ENCODE peak calls at places on chromosomes 6 and 20, in six cellular contexts. One of them, this sample, is unnamed.

GRCh38 chr6:131367206-131367873 is 205.7 kb upstream of the ARG1 start:
- DNase-seq in iris pigment epithelial cell: no peak
- DNase-seq in activated CD4-positive, alpha-beta memory T cell treated with anti-CD3 and anti-CD28 coated beads, Interleukin-2, amount 10 ng/mL, durations not matched to agents 7 days and 5 days: no peak
- DNase-seq in omental fat pad: no peak
- DNase-seq in activated CD4-positive, alpha-beta T cell treated with anti-CD3 and anti-CD28 coated beads, Interleukin-2, amount 50 U/mL, for 1 hour: no peak
- DNase-seq in nephron progenitor cell: no peak
- DNase-seq in this sample: no peak

GRCh38 chr6:19472850-19473249 is 364.3 kb upstream of the ID4 start:
- DNase-seq in iris pigment epithelial cell: no peak
- DNase-seq in activated CD4-positive, alpha-beta memory T cell treated with anti-CD3 and anti-CD28 coated beads, Interleukin-2, amount 10 ng/mL, durations not matched to agents 7 days and 5 days: no peak
- DNase-seq in omental fat pad: no peak
- DNase-seq in activated CD4-positive, alpha-beta T cell treated with anti-CD3 and anti-CD28 coated beads, Interleukin-2, amount 50 U/mL, for 1 hour: no peak
- DNase-seq in nephron progenitor cell: no peak
- DNase-seq in this sample: peak; percentile 39

GRCh38 chr6:40342674-40343230 is 244.4 kb downstream of the LRFN2 start:
- DNase-seq in iris pigment epithelial cell: no peak
- DNase-seq in activated CD4-positive, alpha-beta memory T cell treated with anti-CD3 and anti-CD28 coated beads, Interleukin-2, amount 10 ng/mL, durations not matched to agents 7 days and 5 days: no peak
- DNase-seq in omental fat pad: no peak
- DNase-seq in activated CD4-positive, alpha-beta T cell treated with anti-CD3 and anti-CD28 coated beads, Interleukin-2, amount 50 U/mL, for 1 hour: no peak
- DNase-seq in nephron progenitor cell: no peak
- DNase-seq in this sample: no peak

GRCh38 chr6:83463886-83464285 is 33.0 kb upstream of the ME1 start:
- DNase-seq in iris pigment epithelial cell: peak; percentile 50
- DNase-seq in activated CD4-positive, alpha-beta memory T cell treated with anti-CD3 and anti-CD28 coated beads, Interleukin-2, amount 10 ng/mL, durations not matched to agents 7 days and 5 days: no peak
- DNase-seq in omental fat pad: no peak
- DNase-seq in activated CD4-positive, alpha-beta T cell treated with anti-CD3 and anti-CD28 coated beads, Interleukin-2, amount 50 U/mL, for 1 hour: no peak
- DNase-seq in nephron progenitor cell: no peak
- DNase-seq in this sample: no peak

GRCh38 chr6:39493174-39493573 is 170.7 kb upstream of the KCNK16 start:
- DNase-seq in iris pigment epithelial cell: peak; percentile 11
- DNase-seq in activated CD4-positive, alpha-beta memory T cell treated with anti-CD3 and anti-CD28 coated beads, Interleukin-2, amount 10 ng/mL, durations not matched to agents 7 days and 5 days: no peak
- DNase-seq in omental fat pad: no peak
- DNase-seq in activated CD4-positive, alpha-beta T cell treated with anti-CD3 and anti-CD28 coated beads, Interleukin-2, amount 50 U/mL, for 1 hour: no peak
- DNase-seq in nephron progenitor cell: no peak
- DNase-seq in this sample: peak; percentile 76

GRCh38 chr6:13319891-13320564 is 8.3 kb downstream of the TBC1D7 start:
- DNase-seq in iris pigment epithelial cell: no peak
- DNase-seq in activated CD4-positive, alpha-beta memory T cell treated with anti-CD3 and anti-CD28 coated beads, Interleukin-2, amount 10 ng/mL, durations not matched to agents 7 days and 5 days: no peak
- DNase-seq in omental fat pad: no peak
- DNase-seq in activated CD4-positive, alpha-beta T cell treated with anti-CD3 and anti-CD28 coated beads, Interleukin-2, amount 50 U/mL, for 1 hour: no peak
- DNase-seq in nephron progenitor cell: no peak
- DNase-seq in this sample: no peak

GRCh38 chr6:16338577-16339262 is 100.3 kb downstream of the GMPR start:
- DNase-seq in iris pigment epithelial cell: peak; percentile 95
- DNase-seq in activated CD4-positive, alpha-beta memory T cell treated with anti-CD3 and anti-CD28 coated beads, Interleukin-2, amount 10 ng/mL, durations not matched to agents 7 days and 5 days: no peak
- DNase-seq in omental fat pad: peak; percentile 76
- DNase-seq in activated CD4-positive, alpha-beta T cell treated with anti-CD3 and anti-CD28 coated beads, Interleukin-2, amount 50 U/mL, for 1 hour: no peak
- DNase-seq in nephron progenitor cell: peak; percentile 32
- DNase-seq in this sample: peak; percentile 99

GRCh38 chr6:109010703-109011102 is 83.9 kb downstream of the SESN1 start:
- DNase-seq in iris pigment epithelial cell: no peak
- DNase-seq in activated CD4-positive, alpha-beta memory T cell treated with anti-CD3 and anti-CD28 coated beads, Interleukin-2, amount 10 ng/mL, durations not matched to agents 7 days and 5 days: no peak
- DNase-seq in omental fat pad: no peak
- DNase-seq in activated CD4-positive, alpha-beta T cell treated with anti-CD3 and anti-CD28 coated beads, Interleukin-2, amount 50 U/mL, for 1 hour: no peak
- DNase-seq in nephron progenitor cell: no peak
- DNase-seq in this sample: no peak

GRCh38 chr6:125149256-125150144 is 4.1 kb upstream of the TPD52L1 start:
- DNase-seq in iris pigment epithelial cell: peak; percentile 68
- DNase-seq in activated CD4-positive, alpha-beta memory T cell treated with anti-CD3 and anti-CD28 coated beads, Interleukin-2, amount 10 ng/mL, durations not matched to agents 7 days and 5 days: no peak
- DNase-seq in omental fat pad: no peak
- DNase-seq in activated CD4-positive, alpha-beta T cell treated with anti-CD3 and anti-CD28 coated beads, Interleukin-2, amount 50 U/mL, for 1 hour: no peak
- DNase-seq in nephron progenitor cell: no peak
- DNase-seq in this sample: no peak

GRCh38 chr20:18138639-18139583 is 1.2 kb downstream of the KAT14 start:
- DNase-seq in iris pigment epithelial cell: peak; percentile 2
- DNase-seq in activated CD4-positive, alpha-beta memory T cell treated with anti-CD3 and anti-CD28 coated beads, Interleukin-2, amount 10 ng/mL, durations not matched to agents 7 days and 5 days: no peak
- DNase-seq in omental fat pad: no peak
- DNase-seq in activated CD4-positive, alpha-beta T cell treated with anti-CD3 and anti-CD28 coated beads, Interleukin-2, amount 50 U/mL, for 1 hour: no peak
- DNase-seq in nephron progenitor cell: no peak
- DNase-seq in this sample: no peak

GRCh38 chr6:136284909-136285308 is 4.7 kb downstream of the BCLAF1 start:
- DNase-seq in iris pigment epithelial cell: peak; percentile 68
- DNase-seq in activated CD4-positive, alpha-beta memory T cell treated with anti-CD3 and anti-CD28 coated beads, Interleukin-2, amount 10 ng/mL, durations not matched to agents 7 days and 5 days: no peak
- DNase-seq in omental fat pad: no peak
- DNase-seq in activated CD4-positive, alpha-beta T cell treated with anti-CD3 and anti-CD28 coated beads, Interleukin-2, amount 50 U/mL, for 1 hour: no peak
- DNase-seq in nephron progenitor cell: no peak
- DNase-seq in this sample: no peak

GRCh38 chr6:130326496-130326895 is 39.3 kb upstream of the TMEM200A start:
- DNase-seq in iris pigment epithelial cell: no peak
- DNase-seq in activated CD4-positive, alpha-beta memory T cell treated with anti-CD3 and anti-CD28 coated beads, Interleukin-2, amount 10 ng/mL, durations not matched to agents 7 days and 5 days: no peak
- DNase-seq in omental fat pad: no peak
- DNase-seq in activated CD4-positive, alpha-beta T cell treated with anti-CD3 and anti-CD28 coated beads, Interleukin-2, amount 50 U/mL, for 1 hour: no peak
- DNase-seq in nephron progenitor cell: no peak
- DNase-seq in this sample: no peak

GRCh38 chr6:16276991-16277981 is 38.9 kb downstream of the GMPR start:
- DNase-seq in iris pigment epithelial cell: peak; percentile 90
- DNase-seq in activated CD4-positive, alpha-beta memory T cell treated with anti-CD3 and anti-CD28 coated beads, Interleukin-2, amount 10 ng/mL, durations not matched to agents 7 days and 5 days: peak; percentile 27
- DNase-seq in omental fat pad: no peak
- DNase-seq in activated CD4-positive, alpha-beta T cell treated with anti-CD3 and anti-CD28 coated beads, Interleukin-2, amount 50 U/mL, for 1 hour: no peak
- DNase-seq in nephron progenitor cell: peak; percentile 66
- DNase-seq in this sample: peak; percentile 88

GRCh38 chr20:5170341-5170740 is 43.5 kb downstream of the CDS2 start:
- DNase-seq in iris pigment epithelial cell: no peak
- DNase-seq in activated CD4-positive, alpha-beta memory T cell treated with anti-CD3 and anti-CD28 coated beads, Interleukin-2, amount 10 ng/mL, durations not matched to agents 7 days and 5 days: no peak
- DNase-seq in omental fat pad: no peak
- DNase-seq in activated CD4-positive, alpha-beta T cell treated with anti-CD3 and anti-CD28 coated beads, Interleukin-2, amount 50 U/mL, for 1 hour: no peak
- DNase-seq in nephron progenitor cell: no peak
- DNase-seq in this sample: no peak

GRCh38 chr6:142810952-142811514 is 133.9 kb downstream of the HIVEP2 start:
- DNase-seq in iris pigment epithelial cell: peak; percentile 50
- DNase-seq in activated CD4-positive, alpha-beta memory T cell treated with anti-CD3 and anti-CD28 coated beads, Interleukin-2, amount 10 ng/mL, durations not matched to agents 7 days and 5 days: no peak
- DNase-seq in omental fat pad: no peak
- DNase-seq in activated CD4-positive, alpha-beta T cell treated with anti-CD3 and anti-CD28 coated beads, Interleukin-2, amount 50 U/mL, for 1 hour: no peak
- DNase-seq in nephron progenitor cell: no peak
- DNase-seq in this sample: no peak

This sample was measured in NCI-H226.